ENCODE peak calls at places on chromosomes 16 and 17, in ten cellular contexts. H, W, D, P, U, B, L, M, Q and Z are unnamed samples. For H3K9me3, the result is how much of the 10 kb centered on the place peaks cover.

GRCh38 chr17:73750975-73751374 is 106.7 kb upstream of the SDK2 start:
- DNase-seq in H (no peak), W (peak), D (no peak), P (no peak), U (no peak), B (no peak), L (no peak), M (no peak), Q (no peak), Z (no peak)

GRCh38 chr16:85029413-85029794 is 1.8 kb downstream of the KIAA0513 start:
- DNase-seq in H (peak), W (no peak), D (no peak), P (no peak), U (peak), B (peak), L (no peak), M (peak), Q (peak), Z (no peak)

GRCh38 chr16:8063151-8063550 is 527.2 kb downstream of the TMEM114 start:
- DNase-seq in H (no peak), W (no peak), D (no peak), P (no peak), U (no peak), B (no peak), L (no peak), M (no peak), Q (no peak), Z (no peak)

GRCh38 chr17:72299092-72299491 is 178.3 kb downstream of the SOX9 start:
- DNase-seq in H (no peak), W (no peak), D (no peak), P (no peak), U (no peak), B (no peak), L (no peak), M (no peak), Q (no peak), Z (no peak)

GRCh38 chr17:44353656-44354331 is 8.7 kb downstream of the GRN start:
- DNase-seq in H (no peak), W (peak), D (no peak), P (peak), U (no peak), B (no peak), L (peak), M (no peak), Q (peak), Z (peak)

GRCh38 chr16:7268182-7268581 is 64.5 kb upstream of the RBFOX1 start:
- DNase-seq in H (no peak), W (peak), D (no peak), P (no peak), U (no peak), B (no peak), L (peak), M (peak), Q (no peak), Z (peak)

GRCh38 chr17:7838291-7839075 is 4.5 kb downstream of the KDM6B start:
- DNase-seq in H (no peak), W (peak), D (no peak), P (peak), U (no peak), B (peak), L (peak), M (no peak), Q (peak), Z (peak)

GRCh38 chr17:28018439-28019070 is 23.9 kb upstream of the NLK start:
- DNase-seq in H (no peak), W (no peak), D (no peak), P (no peak), U (no peak), B (no peak), L (no peak), M (peak), Q (peak), Z (peak)

DNA sequence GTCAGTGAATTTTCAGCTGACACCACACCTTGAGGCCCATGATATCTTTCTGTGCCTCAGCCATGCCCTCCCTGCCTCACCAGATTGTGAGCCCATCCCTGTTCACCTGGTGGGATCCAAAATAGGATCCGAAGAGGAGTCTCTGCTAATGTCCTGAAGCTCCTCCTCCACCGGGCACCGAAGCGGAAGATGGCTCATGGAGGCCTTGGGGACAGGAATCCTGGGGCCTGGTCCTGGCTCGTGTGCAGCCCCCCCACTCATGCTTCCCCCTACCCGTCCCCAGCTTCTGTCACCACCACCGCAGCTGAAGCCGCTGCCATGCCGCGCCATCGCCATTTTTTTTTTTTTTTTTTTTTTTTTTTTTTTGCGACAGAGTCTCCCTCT is 1683.4 kb downstream of the TP53TG3F start:
- DNase-seq in H (no peak), W (no peak), D (no peak), P (peak), U (no peak), B (no peak), L (no peak), M (no peak), Q (no peak), Z (no peak)
- H3K9me3 ChIP-seq in H (under half), W (under half), D (under half), P (half or more), U (under half), B (under half), L (under half), M (under half), Q (under half), Z (under half)

DNA sequence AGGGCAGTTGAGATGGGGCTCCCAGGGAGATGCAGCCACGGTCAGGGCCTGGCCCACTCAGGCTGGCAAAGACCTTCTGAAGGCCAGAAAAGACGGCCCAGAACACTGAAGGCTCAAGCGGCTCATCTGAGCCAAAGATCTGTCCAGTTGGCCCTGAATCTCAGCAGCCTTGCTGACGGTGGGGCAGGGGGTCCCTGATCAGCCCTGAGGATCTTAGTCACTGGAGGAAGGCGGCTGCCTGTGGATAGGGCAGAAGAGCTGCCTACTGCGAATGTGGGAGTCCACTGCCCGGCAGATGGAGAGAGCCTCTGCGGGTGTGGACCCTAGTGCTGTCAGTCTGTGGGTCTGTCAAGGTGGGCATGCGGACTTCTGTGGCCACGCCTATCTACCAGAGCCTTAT is 1738.2 kb downstream of the TP53TG3F start:
- DNase-seq in H (no peak), W (no peak), D (no peak), P (no peak), U (no peak), B (no peak), L (no peak), M (no peak), Q (no peak), Z (no peak)
- H3K9me3 ChIP-seq in H (under half), W (under half), D (under half), P (half or more), U (under half), B (under half), L (under half), M (under half), Q (under half), Z (under half)

GRCh38 chr16:35636831-35637230 is 2177.4 kb downstream of the TP53TG3F start:
- DNase-seq in H (no peak), W (no peak), D (no peak), P (no peak), U (no peak), B (no peak), L (no peak), M (no peak), Q (no peak), Z (no peak)
- H3K9me3 ChIP-seq in H (under half), W (under half), D (under half), P (half or more), U (under half), B (under half), L (under half), M (under half), Q (under half), Z (under half)

DNA sequence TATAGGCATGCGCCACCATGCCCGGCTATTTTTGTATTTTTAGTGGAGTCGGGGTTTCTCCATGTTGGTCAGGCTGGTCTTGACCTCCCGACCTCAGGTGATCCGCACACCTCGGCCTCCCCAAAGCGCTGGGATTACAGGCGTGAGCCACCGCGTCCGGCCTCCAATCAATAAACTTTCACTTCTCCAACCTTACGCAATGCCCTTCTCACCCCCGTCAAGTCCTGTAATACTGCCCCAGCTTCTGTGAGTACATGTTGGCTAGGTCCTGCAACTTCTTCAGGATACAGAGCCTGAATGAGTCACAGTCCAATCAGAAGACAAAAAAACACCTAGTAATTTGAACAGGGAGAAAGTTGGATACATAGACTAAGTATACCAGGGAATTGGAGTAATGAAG is 47.1 kb upstream of the PHOSPHO1 start:
- DNase-seq in H (no peak), W (no peak), D (no peak), P (no peak), U (no peak), B (no peak), L (no peak), M (peak), Q (peak), Z (no peak)
- H3K9me3 ChIP-seq in H (under half), W (under half), D (under half), P (under half), U (under half), B (under half), L (under half), M (under half), Q (under half), Z (under half)

GRCh38 chr16:12321363-12321762 is 344.8 kb downstream of the SNX29 start:
- DNase-seq in H (no peak), W (no peak), D (no peak), P (no peak), U (no peak), B (no peak), L (peak), M (no peak), Q (no peak), Z (no peak)

GRCh38 chr16:12324152-12324551 is 347.6 kb downstream of the SNX29 start:
- DNase-seq in H (no peak), W (no peak), D (no peak), P (no peak), U (no peak), B (no peak), L (no peak), M (no peak), Q (no peak), Z (no peak)

GRCh38 chr16:12320298-12320706 is 343.8 kb downstream of the SNX29 start:
- DNase-seq in H (no peak), W (no peak), D (no peak), P (no peak), U (no peak), B (peak), L (no peak), M (no peak), Q (no peak), Z (no peak)

GRCh38 chr16:12319464-12320030 is 343.0 kb downstream of the SNX29 start:
- DNase-seq in H (no peak), W (no peak), D (no peak), P (no peak), U (no peak), B (no peak), L (no peak), M (no peak), Q (no peak), Z (no peak)

DNA sequence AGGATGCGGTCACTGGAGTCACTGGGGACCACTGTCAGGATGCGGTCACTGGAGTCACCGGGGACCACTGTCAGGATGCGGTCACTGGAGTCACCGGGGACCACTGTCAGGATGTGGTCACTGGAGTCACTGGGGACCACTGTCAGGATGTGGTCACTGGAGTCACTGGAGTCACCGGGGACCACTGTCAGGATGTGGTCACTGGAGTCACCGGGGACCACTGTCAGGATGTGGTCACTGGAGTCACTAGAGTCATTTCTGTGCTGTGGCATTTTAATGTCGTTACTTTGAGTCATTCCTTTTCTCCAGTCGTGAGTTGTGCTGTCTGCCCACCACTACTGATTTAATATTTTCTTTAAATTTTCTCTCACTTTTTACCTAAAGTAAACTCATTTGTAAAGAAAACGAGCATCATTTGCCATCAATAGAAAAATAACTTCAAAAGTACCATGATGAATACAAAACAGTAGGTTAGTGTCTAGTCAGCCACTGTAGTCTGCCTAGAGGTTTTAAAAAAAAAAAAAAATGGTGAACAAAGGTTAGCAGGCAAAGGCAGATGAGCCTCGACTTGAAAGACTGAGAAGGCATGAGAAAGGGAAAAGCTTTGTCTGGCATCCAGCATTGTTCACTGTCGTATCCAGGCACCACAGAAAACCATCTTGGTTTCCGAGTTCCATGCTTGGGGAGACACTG is 346.6 kb downstream of the SNX29 start:
- DNase-seq in H (no peak), W (no peak), D (no peak), P (no peak), U (no peak), B (no peak), L (peak), M (no peak), Q (no peak), Z (no peak)
- H3K9me3 ChIP-seq in H (under half), W (under half), D (under half), P (under half), U (under half), B (under half), L (under half), M (under half), Q (under half), Z (under half)

GRCh38 chr17:26818736-26819135 is 475.2 kb upstream of the WSB1 start:
- DNase-seq in H (no peak), W (peak), D (peak), P (no peak), U (no peak), B (peak), L (peak), M (peak), Q (peak), Z (no peak)
- H3K9me3 ChIP-seq in H (under half), W (under half), D (under half), P (half or more), U (half or more), B (under half), L (half or more), M (half or more), Q (under half), Z (under half)

DNA sequence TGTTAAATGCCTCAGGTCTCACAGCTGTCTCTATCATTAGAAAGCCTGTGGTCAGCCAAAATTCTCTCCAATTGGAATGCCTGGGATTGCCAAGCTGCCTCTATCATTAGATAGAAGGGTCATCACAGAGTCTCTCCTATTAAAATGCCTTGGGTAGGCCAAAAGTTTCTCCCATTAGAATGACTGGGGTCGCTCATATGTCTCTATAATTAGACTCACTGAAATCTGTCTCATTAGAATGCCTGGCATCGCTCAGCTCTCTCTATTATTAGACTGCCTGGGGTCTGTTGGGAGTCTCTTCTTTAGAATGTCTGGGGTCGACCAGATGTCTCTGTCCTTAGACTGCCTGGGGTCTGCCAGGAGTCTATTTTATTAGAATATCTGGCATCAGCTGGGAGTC is 2265.1 kb downstream of the TP53TG3F start:
- DNase-seq in H (no peak), W (no peak), D (no peak), P (no peak), U (no peak), B (no peak), L (no peak), M (no peak), Q (no peak), Z (no peak)
- H3K9me3 ChIP-seq in H (under half), W (under half), D (under half), P (half or more), U (under half), B (under half), L (under half), M (under half), Q (under half), Z (under half)